ENCODE peak calls at places on chromosomes 2 and 18, in five cellular contexts. Q is GM23338, E is choroid plexus epithelial cell, M is HFF-Myc, G is coronary artery. D is an unnamed sample.

GRCh38 chr18:41645600-41646360 is 309.3 kb upstream of the PIK3C3 start:
- DNase-seq in Q (no peak), E (no peak), M (no peak), G (no peak), D (no peak)

GRCh38 chr2:15749460-15750432 is 158.1 kb downstream of the DDX1 start:
- DNase-seq in Q (no peak), E (no peak), M (no peak), G (peak), D (no peak)

GRCh38 chr2:207432471-207432870 is 97.3 kb upstream of the CREB1 start:
- DNase-seq in Q (no peak), E (peak), M (peak), G (no peak), D (no peak)

GRCh38 chr18:60259052-60259681 is 113.4 kb downstream of the MC4R start:
- DNase-seq in Q (no peak), E (peak), M (peak), G (no peak), D (no peak)

GRCh38 chr18:62339106-62339988 is 14.2 kb downstream of the TNFRSF11A start:
- DNase-seq in Q (peak), E (peak), M (no peak), G (no peak), D (no peak)

GRCh38 chr2:64440831-64441230 is 13.1 kb upstream of the LGALSL start:
- DNase-seq in Q (no peak), E (no peak), M (no peak), G (no peak), D (no peak)

GRCh38 chr2:201242562-201243277 is 17.6 kb upstream of the CASP8 start:
- DNase-seq in Q (no peak), E (no peak), M (no peak), G (no peak), D (no peak)

GRCh38 chr2:75208738-75209137 is 9.4 kb upstream of the TACR1 start:
- DNase-seq in Q (no peak), E (no peak), M (no peak), G (no peak), D (no peak)

GRCh38 chr18:10035306-10035991 is 121.6 kb downstream of the VAPA start:
- DNase-seq in Q (no peak), E (no peak), M (no peak), G (no peak), D (no peak)

GRCh38 chr2:12416600-12416999 is 300.1 kb upstream of the TRIB2 start:
- DNase-seq in Q (peak), E (peak), M (peak), G (no peak), D (no peak)

GRCh38 chr2:85058619-85058941 is 74.6 kb upstream of the TCF7L1 start:
- DNase-seq in Q (no peak), E (no peak), M (no peak), G (no peak), D (no peak)

GRCh38 chr2:193580176-193580950 is 1385.6 kb upstream of the TMEFF2 start:
- DNase-seq in Q (no peak), E (no peak), M (no peak), G (no peak), D (no peak)

GRCh38 chr2:217785544-217786045 is 217.2 kb downstream of the TNS1 start:
- DNase-seq in Q (peak), E (peak), M (peak), G (no peak), D (no peak)

GRCh38 chr18:50194623-50195532 is at the start of gene MYO5B:
- DNase-seq in Q (peak), E (no peak), M (no peak), G (no peak), D (no peak)

GRCh38 chr18:47756364-47757016 is 174.0 kb downstream of the SMAD2 start:
- DNase-seq in Q (peak), E (peak), M (no peak), G (no peak), D (no peak)

GRCh38 chr2:228987441-228988155 is 283.5 kb downstream of the PID1 start:
- DNase-seq in Q (no peak), E (no peak), M (no peak), G (no peak), D (no peak)

GRCh38 chr2:75994759-75995158 is 284.0 kb upstream of the GCFC2 start:
- DNase-seq in Q (peak), E (no peak), M (no peak), G (no peak), D (no peak)

DNA sequence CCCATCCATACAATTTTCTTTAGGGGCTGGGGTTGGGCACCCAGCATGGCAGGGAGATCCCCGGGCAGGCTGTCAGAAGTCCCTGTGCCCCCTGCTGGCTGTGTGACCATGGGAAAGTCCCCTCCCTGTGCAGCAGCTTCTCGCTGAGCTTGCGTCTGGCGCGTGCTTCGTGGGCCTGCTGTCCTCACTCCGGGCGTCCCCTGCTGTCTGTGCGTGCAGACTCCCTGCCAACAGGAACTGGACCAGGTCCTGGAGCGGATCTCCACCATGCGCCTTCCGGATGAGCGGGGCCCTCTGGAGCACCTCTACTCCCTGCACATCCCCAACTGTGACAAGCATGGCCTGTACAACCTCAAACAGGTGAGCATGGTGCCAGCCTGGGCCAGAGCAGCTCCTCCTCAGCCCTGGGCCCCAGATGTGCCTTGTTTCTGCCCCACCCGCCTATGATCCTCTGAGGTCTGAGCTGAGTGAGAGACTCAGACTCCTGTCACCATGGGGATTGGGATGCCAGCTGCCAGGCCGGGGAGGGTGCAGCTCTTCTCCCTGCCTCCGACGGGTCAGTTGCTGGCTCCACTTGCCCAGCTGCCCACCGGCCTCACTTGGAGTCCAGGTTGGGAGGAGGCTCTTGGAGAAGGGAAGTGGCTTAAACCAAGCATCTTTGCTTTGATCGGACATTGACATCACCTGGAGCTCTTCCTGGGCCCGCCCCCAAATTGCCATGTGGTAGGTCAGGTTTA is 28.6 kb downstream of the IGFBP2 start:
- DNase-seq in Q (no peak), E (no peak), M (no peak), G (no peak), D (no peak)
- TF ChIP-seq CTCF in Q (no peak), E (peak), M (peak), G (no peak), D (peak)

GRCh38 chr2:128420131-128420530 is 101.5 kb upstream of the HS6ST1 start:
- DNase-seq in Q (no peak), E (no peak), M (no peak), G (peak), D (no peak)

GRCh38 chr2:128422571-128422970 is 103.9 kb upstream of the HS6ST1 start:
- DNase-seq in Q (no peak), E (peak), M (peak), G (peak), D (peak)

GRCh38 chr2:128421286-128421685 is 102.6 kb upstream of the HS6ST1 start:
- DNase-seq in Q (no peak), E (no peak), M (no peak), G (peak), D (peak)

GRCh38 chr2:128420776-128421175 is 102.1 kb upstream of the HS6ST1 start:
- DNase-seq in Q (no peak), E (no peak), M (no peak), G (peak), D (peak)

GRCh38 chr2:128421861-128422311 is 103.2 kb upstream of the HS6ST1 start:
- DNase-seq in Q (no peak), E (no peak), M (no peak), G (peak), D (peak)
- TF ChIP-seq CTCF in Q (no peak), E (no peak), M (no peak), G (no peak), D (no peak)

DNA sequence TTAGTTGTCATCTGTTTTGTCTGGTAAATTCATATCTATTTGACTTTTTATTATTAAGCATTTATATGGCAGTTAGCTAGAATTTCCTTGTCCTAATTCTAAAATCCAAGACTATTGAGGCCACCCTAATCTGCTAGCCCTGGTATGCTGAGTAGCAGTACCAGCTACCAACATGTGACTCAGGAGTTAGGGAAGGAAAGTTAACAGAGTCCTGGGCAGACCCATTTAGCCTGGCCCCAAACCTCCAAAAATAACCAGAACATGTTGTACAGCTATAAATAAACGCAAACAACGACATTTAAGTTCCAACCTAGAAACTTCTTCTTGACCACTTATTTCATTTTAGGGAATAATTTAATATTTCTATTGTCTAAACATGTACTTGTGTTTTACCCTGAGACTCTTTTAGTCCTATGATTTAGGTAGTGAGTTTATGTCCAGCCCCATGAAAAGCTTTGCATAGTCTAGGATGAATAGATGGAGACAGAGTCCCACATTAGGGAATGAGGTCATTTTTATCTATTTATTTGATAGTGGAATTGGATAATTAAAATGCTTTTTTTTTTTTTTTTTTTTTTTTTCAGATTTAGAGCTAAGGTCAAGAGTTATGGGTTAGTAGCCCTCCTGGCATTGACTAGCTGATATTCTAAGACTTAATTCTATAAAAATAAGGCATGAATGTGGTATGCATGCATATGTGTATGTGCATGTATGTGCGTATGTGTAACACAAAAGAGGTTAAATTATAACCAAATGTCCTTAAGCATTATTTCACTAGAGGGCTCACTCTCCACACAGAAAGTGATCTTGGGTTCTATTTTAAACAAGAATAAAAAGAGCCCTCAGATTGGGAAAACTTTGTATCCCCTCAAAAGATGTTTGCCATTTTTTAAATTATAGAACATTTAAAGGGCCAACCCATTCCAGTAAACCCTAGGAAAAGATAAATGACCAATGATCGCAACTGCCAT is 160.0 kb upstream of the MAPRE2 start:
- DNase-seq in Q (no peak), E (peak), M (no peak), G (no peak), D (no peak)
- TF ChIP-seq CTCF in Q (peak), E (peak), M (peak), G (peak), D (peak)

GRCh38 chr2:239394978-239395377 is 5.8 kb downstream of the HDAC4 start:
- DNase-seq in Q (no peak), E (no peak), M (no peak), G (no peak), D (no peak)

GRCh38 chr2:239398536-239398935 is 2.3 kb downstream of the HDAC4 start:
- DNase-seq in Q (no peak), E (no peak), M (no peak), G (peak), D (peak)

GRCh38 chr2:239397856-239398470 is 2.9 kb downstream of the HDAC4 start:
- DNase-seq in Q (no peak), E (no peak), M (no peak), G (peak), D (peak)

GRCh38 chr2:239395524-239395923 is 5.3 kb downstream of the HDAC4 start:
- DNase-seq in Q (no peak), E (no peak), M (no peak), G (no peak), D (no peak)

DNA sequence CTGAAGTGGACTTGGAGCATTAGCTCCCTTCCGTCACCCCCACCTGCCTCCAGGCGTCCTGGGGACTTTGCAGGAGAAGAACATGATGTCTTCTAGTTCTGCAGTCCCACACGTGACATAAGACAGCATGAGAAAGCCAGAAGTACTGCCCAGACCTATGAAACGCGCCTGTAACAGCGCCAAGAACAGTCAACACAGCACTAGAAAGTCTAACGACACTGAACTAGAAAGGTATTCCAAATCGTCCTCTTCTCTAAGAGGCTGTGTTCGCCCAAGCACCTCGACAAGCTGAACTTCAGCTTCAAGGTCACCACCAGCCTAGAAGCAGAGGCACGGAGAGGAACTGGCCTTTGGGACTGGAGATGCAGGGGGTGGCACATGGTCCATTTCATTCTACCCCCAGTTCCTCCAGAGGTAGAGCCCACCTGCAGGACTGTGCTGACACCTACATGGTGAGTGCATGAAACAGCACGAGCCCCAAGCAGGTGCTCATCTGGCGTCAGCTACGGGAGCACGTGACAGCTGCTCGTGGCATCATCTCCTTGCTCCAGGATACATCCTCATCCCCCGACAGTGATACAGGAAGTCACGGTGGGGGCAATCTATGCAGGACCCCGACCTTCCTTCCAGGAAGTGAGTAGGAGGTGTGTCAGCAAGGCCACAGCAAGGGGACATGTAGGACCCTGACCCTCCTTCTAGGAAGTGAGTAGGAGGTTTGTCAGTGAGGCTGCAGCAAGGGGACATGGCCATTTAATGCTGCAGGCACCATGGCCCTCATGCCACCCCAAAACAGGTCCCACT is 3.7 kb downstream of the HDAC4 start:
- DNase-seq in Q (peak), E (peak), M (no peak), G (peak), D (peak)
- TF ChIP-seq CTCF in Q (peak), E (peak), M (no peak), G (no peak), D (no peak)

DNA sequence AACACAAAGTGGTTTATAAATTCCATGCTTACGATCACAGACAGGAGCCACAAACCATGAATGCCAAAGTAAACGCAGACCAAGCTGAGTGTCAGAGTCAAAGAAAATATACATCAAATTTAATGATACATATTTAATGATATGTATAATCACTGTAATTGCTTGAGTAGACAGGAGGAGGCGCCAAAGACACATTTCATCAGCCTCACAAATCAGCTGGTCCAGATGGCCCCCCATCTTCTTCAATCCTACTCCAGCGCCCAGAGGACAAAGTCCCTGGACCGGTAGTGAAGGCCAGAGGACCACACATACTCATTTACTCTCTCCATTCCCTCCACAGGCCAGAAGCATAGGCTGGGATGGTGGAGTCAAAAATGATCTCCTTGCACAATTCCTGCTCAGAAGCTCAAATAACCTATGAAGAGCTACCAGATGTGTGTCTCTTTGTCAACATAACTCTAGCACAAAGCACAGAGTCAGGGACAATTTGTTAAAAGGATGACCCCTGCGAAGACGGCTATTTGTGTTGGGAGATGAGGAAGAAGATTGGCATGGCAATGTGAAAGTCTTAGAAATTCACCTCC is 149.3 kb upstream of the PGAP1 start:
- DNase-seq in Q (peak), E (peak), M (no peak), G (no peak), D (no peak)
- TF ChIP-seq CTCF in Q (peak), E (peak), M (peak), G (no peak), D (peak)

DNA sequence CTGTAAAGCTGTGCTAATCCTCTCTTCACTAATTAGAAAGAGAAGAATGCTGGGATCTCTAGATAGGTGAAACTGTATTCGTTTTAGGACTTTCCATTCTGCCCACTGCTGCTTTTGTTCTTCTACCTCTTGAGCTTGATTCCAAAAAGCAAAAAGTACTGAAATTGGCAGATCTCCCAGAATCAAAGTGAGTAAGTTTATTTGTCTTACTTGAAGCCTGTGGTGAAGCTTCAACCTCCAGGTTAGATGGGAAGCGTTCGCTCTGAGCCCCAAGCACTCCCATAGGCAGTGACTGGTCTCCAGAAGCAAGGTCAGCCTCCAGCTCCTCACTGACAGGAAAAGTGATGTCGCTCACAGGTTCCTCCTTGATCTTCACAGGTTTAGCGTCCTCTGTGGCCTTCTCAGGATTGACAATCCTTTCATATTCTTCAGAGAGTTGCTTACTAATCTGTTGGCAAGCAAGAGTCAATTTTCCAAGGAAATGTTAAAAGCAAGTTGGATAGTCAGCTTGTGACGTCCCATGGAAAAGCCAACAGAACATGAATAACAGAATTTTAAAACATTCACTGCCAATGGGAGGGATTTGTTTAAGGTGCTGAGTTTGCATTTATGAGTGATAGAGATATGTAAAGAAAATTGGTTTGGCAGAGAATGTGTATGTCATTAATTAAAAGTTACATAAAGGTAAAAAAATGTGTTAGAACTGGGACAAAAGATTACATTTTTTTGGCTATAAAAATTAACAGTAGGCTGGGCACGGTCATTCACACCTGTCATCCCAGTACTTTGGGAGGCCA is 8.1 kb downstream of the SUPT7L start:
- DNase-seq in Q (peak), E (peak), M (no peak), G (no peak), D (no peak)
- TF ChIP-seq CTCF in Q (no peak), E (peak), M (no peak), G (no peak), D (no peak)

GRCh38 chr2:30434708-30435107 is 12.3 kb upstream of the LCLAT1 start:
- DNase-seq in Q (no peak), E (no peak), M (no peak), G (no peak), D (no peak)
- TF ChIP-seq CTCF in Q (no peak), E (no peak), M (no peak), G (no peak), D (no peak)

D was measured in chondrocyte.